ENCODE peak calls at places on chromosomes 11 and 22, in ten cellular contexts. M, Y, I, W, L, E, T, D, S and K are unnamed samples.

GRCh38 chr11:113880966-113881365 is 5.6 kb upstream of the USP28 start:
- DNase-seq in M (no peak), Y (no peak), I (no peak), W (no peak), L (no peak), E (no peak), T (no peak), D (no peak), S (no peak), K (no peak)

GRCh38 chr11:72969894-72970335 is 155.7 kb downstream of the ATG16L2 start:
- DNase-seq in M (no peak), Y (no peak), I (peak), W (no peak), L (no peak), E (no peak), T (no peak), D (no peak), S (no peak), K (no peak)

GRCh38 chr11:47078751-47079524 is 97.7 kb downstream of the ARFGAP2 start:
- DNase-seq in M (no peak), Y (no peak), I (no peak), W (no peak), L (no peak), E (no peak), T (no peak), D (no peak), S (no peak), K (no peak)

GRCh38 chr11:27963370-27963769 is 144.6 kb downstream of the KIF18A start:
- DNase-seq in M (no peak), Y (no peak), I (no peak), W (no peak), L (no peak), E (no peak), T (no peak), D (no peak), S (no peak), K (no peak)

GRCh38 chr22:48851933-48852549 is 975.6 kb downstream of the BRD1 start:
- DNase-seq in M (no peak), Y (peak), I (no peak), W (no peak), L (no peak), E (no peak), T (no peak), D (peak), S (peak), K (no peak)

GRCh38 chr11:85464283-85464682 is 162.9 kb downstream of the DLG2 start:
- DNase-seq in M (no peak), Y (no peak), I (no peak), W (no peak), L (no peak), E (no peak), T (no peak), D (no peak), S (no peak), K (no peak)

GRCh38 chr11:24233041-24233440 is 263.8 kb upstream of the LUZP2 start:
- DNase-seq in M (no peak), Y (no peak), I (no peak), W (no peak), L (no peak), E (no peak), T (no peak), D (no peak), S (no peak), K (no peak)

GRCh38 chr11:1049431-1049891 is 12.9 kb upstream of the MUC6 start:
- DNase-seq in M (no peak), Y (peak), I (no peak), W (no peak), L (no peak), E (no peak), T (peak), D (no peak), S (peak), K (no peak)

GRCh38 chr11:65110354-65110861 is 1.3 kb upstream of the TM7SF2 start:
- DNase-seq in M (peak), Y (peak), I (no peak), W (peak), L (peak), E (peak), T (peak), D (peak), S (peak), K (peak)

GRCh38 chr11:73152861-73153483 is 10.9 kb upstream of the FCHSD2 start:
- DNase-seq in M (no peak), Y (peak), I (peak), W (peak), L (no peak), E (peak), T (no peak), D (no peak), S (peak), K (no peak)

GRCh38 chr11:114256898-114257286 is 39.3 kb upstream of the NNMT start:
- DNase-seq in M (no peak), Y (peak), I (no peak), W (no peak), L (no peak), E (no peak), T (peak), D (no peak), S (no peak), K (no peak)

GRCh38 chr11:16775604-16776283 is 37.3 kb downstream of the C11orf58 start:
- DNase-seq in M (no peak), Y (no peak), I (no peak), W (no peak), L (no peak), E (no peak), T (no peak), D (no peak), S (no peak), K (no peak)

GRCh38 chr11:22666700-22667439 is 459 bp downstream of the GAS2 start:
- DNase-seq in M (peak), Y (no peak), I (no peak), W (peak), L (peak), E (no peak), T (peak), D (no peak), S (peak), K (no peak)

GRCh38 chr22:49325531-49326395 is 501.9 kb downstream of the BRD1 start:
- DNase-seq in M (peak), Y (peak), I (no peak), W (no peak), L (no peak), E (no peak), T (peak), D (no peak), S (peak), K (no peak)

GRCh38 chr11:88103337-88104206 is 71.7 kb downstream of the RAB38 start:
- DNase-seq in M (peak), Y (no peak), I (peak), W (peak), L (peak), E (peak), T (no peak), D (no peak), S (no peak), K (peak)

GRCh38 chr11:17601206-17602075 is 54.4 kb downstream of the OTOG start:
- DNase-seq in M (no peak), Y (peak), I (no peak), W (no peak), L (no peak), E (no peak), T (no peak), D (no peak), S (peak), K (no peak)

GRCh38 chr11:65854161-65854592 is 3.8 kb downstream of the CFL1 start:
- DNase-seq in M (no peak), Y (peak), I (no peak), W (peak), L (peak), E (no peak), T (no peak), D (no peak), S (no peak), K (no peak)

GRCh38 chr11:1084561-1085439 is 10.1 kb downstream of the MUC2 start:
- DNase-seq in M (no peak), Y (peak), I (no peak), W (no peak), L (no peak), E (no peak), T (peak), D (no peak), S (peak), K (no peak)

GRCh38 chr22:42962295-42963230 is 52.4 kb downstream of the PACSIN2 start:
- DNase-seq in M (no peak), Y (no peak), I (no peak), W (peak), L (no peak), E (no peak), T (no peak), D (peak), S (no peak), K (peak)

GRCh38 chr11:70364198-70364597 is 34.1 kb upstream of the CTTN start:
- DNase-seq in M (no peak), Y (no peak), I (no peak), W (no peak), L (no peak), E (no peak), T (no peak), D (no peak), S (no peak), K (no peak)

GRCh38 chr11:17446482-17446881 is 30.2 kb downstream of the ABCC8 start:
- DNase-seq in M (no peak), Y (no peak), I (no peak), W (no peak), L (no peak), E (no peak), T (no peak), D (no peak), S (no peak), K (no peak)

GRCh38 chr22:50437511-50438304 is 37.1 kb downstream of the SBF1 start:
- DNase-seq in M (no peak), Y (no peak), I (no peak), W (no peak), L (peak), E (no peak), T (peak), D (no peak), S (no peak), K (no peak)

GRCh38 chr22:49991907-49992533 is 20.5 kb downstream of the IL17REL start:
- DNase-seq in M (no peak), Y (no peak), I (no peak), W (no peak), L (peak), E (no peak), T (no peak), D (no peak), S (no peak), K (no peak)

GRCh38 chr11:133078591-133079179 is 453.6 kb downstream of the OPCML start:
- DNase-seq in M (peak), Y (no peak), I (no peak), W (peak), L (peak), E (no peak), T (no peak), D (peak), S (no peak), K (peak)

GRCh38 chr11:88115828-88116410 is 59.3 kb downstream of the RAB38 start:
- DNase-seq in M (no peak), Y (no peak), I (no peak), W (no peak), L (no peak), E (no peak), T (no peak), D (no peak), S (no peak), K (no peak)

GRCh38 chr11:61683961-61684869 is 4.0 kb downstream of the DAGLA start:
- DNase-seq in M (no peak), Y (no peak), I (no peak), W (no peak), L (no peak), E (no peak), T (peak), D (no peak), S (no peak), K (no peak)

GRCh38 chr11:61480936-61481335 is 27.6 kb upstream of the LRRC10B start:
- DNase-seq in M (peak), Y (no peak), I (no peak), W (peak), L (peak), E (no peak), T (no peak), D (no peak), S (no peak), K (no peak)

GRCh38 chr22:32535531-32536190 is 61.0 kb downstream of the FBXO7 start:
- DNase-seq in M (no peak), Y (no peak), I (no peak), W (no peak), L (no peak), E (no peak), T (no peak), D (no peak), S (no peak), K (no peak)

GRCh38 chr11:126189109-126189929 is 22.1 kb downstream of the RPUSD4 start:
- DNase-seq in M (no peak), Y (no peak), I (peak), W (peak), L (no peak), E (peak), T (no peak), D (no peak), S (peak), K (no peak)

DNA sequence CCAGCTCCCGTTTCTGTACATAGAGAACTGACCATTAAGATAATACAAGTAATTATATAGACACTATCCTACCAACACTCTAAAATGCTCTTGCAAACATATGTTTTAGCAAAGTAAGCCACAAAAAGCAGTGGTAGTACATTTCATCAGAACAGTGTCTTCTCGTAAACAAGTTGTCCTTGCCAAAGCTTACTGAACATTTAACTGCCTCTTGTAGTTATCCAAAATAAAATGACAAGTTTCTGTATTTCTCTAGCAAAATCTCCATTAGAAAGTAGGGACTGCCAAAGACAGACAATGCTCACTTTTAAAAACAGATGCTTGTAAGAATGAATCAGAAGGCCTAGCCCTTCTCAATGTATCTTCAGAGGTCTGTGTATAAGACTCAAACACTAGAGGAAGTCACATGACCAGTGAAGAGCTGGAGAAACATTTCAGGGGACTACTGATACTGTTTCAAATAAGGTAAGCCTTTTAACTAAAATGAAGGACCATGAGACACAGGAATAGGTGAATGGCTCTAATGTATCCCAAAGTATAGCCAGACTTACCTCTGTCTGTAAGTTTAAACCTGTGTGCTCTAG is 7.8 kb upstream of the ZC3H12C start:
- DNase-seq in M (no peak), Y (no peak), I (no peak), W (no peak), L (no peak), E (no peak), T (no peak), D (no peak), S (no peak), K (no peak)
- TF ChIP-seq POLR2AphosphoS5 in M (no peak), Y (no peak), I (no peak), W (no peak), L (no peak), E (no peak), T (no peak), D (no peak), S (no peak), K (no peak)

DNA sequence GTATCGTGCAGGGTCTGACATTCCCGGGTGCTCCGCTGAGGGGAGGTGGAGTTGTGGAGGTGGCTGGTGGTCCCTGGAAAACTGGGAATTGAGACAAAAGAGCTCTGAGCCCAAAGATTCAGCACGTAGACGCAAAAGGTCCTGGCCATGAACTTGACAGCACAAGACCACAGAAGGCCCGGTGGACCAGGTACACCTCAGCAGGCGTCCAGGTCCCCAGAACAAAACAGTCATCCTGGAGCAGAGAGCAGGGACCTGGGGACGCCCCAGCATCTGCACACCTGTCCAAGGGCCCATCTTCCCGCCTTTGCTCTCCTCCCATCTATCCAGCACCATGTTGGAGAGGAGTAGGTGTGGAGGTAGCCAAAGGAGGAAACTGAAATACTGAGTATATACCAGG is 13.8 kb upstream of the MB start:
- DNase-seq in M (no peak), Y (peak), I (no peak), W (no peak), L (no peak), E (no peak), T (no peak), D (peak), S (peak), K (no peak)
- TF ChIP-seq POLR2AphosphoS5 in M (no peak), Y (no peak), I (no peak), W (no peak), L (no peak), E (no peak), T (no peak), D (no peak), S (no peak), K (no peak)

GRCh38 chr11:31981457-31981856 is 109.4 kb upstream of the RCN1 start:
- DNase-seq in M (no peak), Y (no peak), I (no peak), W (no peak), L (no peak), E (no peak), T (no peak), D (no peak), S (no peak), K (no peak)
- TF ChIP-seq POLR2AphosphoS5 in M (no peak), Y (no peak), I (no peak), W (no peak), L (no peak), E (no peak), T (no peak), D (no peak), S (no peak), K (no peak)

DNA sequence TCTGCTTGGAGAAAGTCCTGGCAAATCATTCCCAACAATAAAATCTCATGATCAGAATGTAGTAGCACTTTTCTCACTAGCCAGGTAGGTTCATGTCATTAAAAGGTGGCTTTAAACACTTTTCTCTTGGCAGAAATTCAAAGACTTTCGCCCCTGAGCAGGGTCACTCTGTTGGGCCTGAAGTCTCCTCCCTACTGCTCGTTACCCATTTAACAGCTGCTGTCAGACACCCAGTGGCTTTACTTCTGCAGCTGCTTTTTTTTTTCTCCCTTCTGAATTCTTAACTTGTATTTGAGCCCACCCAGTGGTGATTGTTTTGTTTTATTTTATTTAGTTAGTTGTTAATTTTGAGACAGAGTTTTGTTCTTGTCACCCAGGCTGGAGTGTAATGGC is 25.0 kb downstream of the ARHGAP8 start:
- DNase-seq in M (no peak), Y (no peak), I (no peak), W (peak), L (no peak), E (no peak), T (no peak), D (no peak), S (no peak), K (no peak)
- TF ChIP-seq POLR2AphosphoS5 in M (no peak), Y (no peak), I (no peak), W (no peak), L (no peak), E (no peak), T (no peak), D (no peak), S (no peak), K (no peak)

GRCh38 chr22:17563936-17564391 is 666 bp downstream of the SLC25A18 start:
- DNase-seq in M (no peak), Y (peak), I (no peak), W (peak), L (no peak), E (no peak), T (no peak), D (no peak), S (no peak), K (no peak)

GRCh38 chr22:17559188-17559587 is 4.1 kb upstream of the SLC25A18 start:
- DNase-seq in M (no peak), Y (no peak), I (no peak), W (no peak), L (no peak), E (no peak), T (no peak), D (no peak), S (peak), K (no peak)

GRCh38 chr22:17565986-17566687 is 2.8 kb downstream of the SLC25A18 start:
- DNase-seq in M (no peak), Y (no peak), I (no peak), W (no peak), L (no peak), E (no peak), T (no peak), D (no peak), S (no peak), K (no peak)

GRCh38 chr22:17566776-17567175 is 3.5 kb downstream of the SLC25A18 start:
- DNase-seq in M (no peak), Y (no peak), I (no peak), W (no peak), L (no peak), E (no peak), T (no peak), D (no peak), S (no peak), K (no peak)

DNA sequence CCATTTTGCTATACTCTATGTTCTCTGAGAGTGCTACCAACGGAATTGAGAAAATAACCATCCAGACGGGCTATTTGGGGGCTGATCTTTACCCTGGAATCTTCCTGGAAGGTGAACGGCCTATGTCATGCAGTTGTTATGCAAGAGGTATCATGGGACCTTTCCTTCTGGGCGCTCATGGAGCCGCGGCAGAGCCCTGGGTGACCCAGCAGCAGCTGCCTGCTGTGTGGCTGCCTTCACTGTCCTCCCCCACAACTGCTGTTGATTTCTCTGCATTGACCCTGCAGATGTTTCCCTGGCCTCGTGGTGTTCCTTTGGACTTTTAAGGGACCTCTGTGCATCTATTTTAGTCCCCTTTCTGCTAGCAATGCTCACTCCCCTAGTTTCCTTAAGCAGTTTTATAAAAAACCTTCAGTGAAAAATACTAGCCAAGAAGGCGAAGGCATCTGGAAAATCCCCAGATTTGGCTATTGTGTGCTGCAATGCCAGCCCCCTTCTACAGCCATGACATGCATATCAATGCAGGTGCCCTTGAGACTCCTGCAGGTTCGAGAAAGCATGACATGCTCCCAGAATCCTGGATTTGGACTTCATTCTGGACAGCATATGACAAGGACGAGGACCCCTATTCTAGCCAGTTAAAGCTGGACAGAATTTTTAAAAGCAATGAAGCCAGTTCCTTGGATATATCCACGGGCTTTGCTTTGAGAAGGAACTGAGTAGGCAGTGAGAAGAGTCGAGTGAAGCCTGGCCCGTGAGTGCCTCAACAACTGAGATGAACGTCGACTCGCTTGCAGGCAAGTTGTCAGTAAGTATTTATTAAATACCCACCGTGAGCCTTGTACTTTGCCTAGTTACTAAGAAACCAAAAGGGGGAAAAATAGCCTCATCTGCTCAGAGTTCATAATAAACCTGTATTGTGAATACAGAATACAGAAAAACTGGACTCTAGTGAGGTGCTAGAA is at the start of gene SLC25A18:
- DNase-seq in M (peak), Y (peak), I (no peak), W (peak), L (no peak), E (no peak), T (no peak), D (no peak), S (peak), K (no peak)
- TF ChIP-seq POLR2AphosphoS5 in M (peak), Y (peak), I (no peak), W (peak), L (no peak), E (no peak), T (peak), D (no peak), S (peak), K (no peak)

GRCh38 chr11:118996926-118997626 is 862 bp upstream of the CENATAC start:
- DNase-seq in M (no peak), Y (no peak), I (peak), W (no peak), L (peak), E (no peak), T (no peak), D (no peak), S (peak), K (peak)

GRCh38 chr11:119000906-119001305 is 3.0 kb downstream of the CENATAC start:
- DNase-seq in M (no peak), Y (no peak), I (no peak), W (no peak), L (no peak), E (no peak), T (no peak), D (no peak), S (no peak), K (no peak)

GRCh38 chr11:118998822-118999221 is 884 bp downstream of the CENATAC start:
- DNase-seq in M (no peak), Y (no peak), I (no peak), W (no peak), L (no peak), E (no peak), T (no peak), D (no peak), S (no peak), K (no peak)

GRCh38 chr11:118997627-118998387 is at the start of gene CENATAC:
- DNase-seq in M (peak), Y (peak), I (peak), W (peak), L (peak), E (peak), T (peak), D (peak), S (peak), K (peak)

GRCh38 chr11:118998388-118998717 is 415 bp downstream of the CENATAC start:
- DNase-seq in M (no peak), Y (no peak), I (no peak), W (peak), L (no peak), E (no peak), T (no peak), D (no peak), S (no peak), K (no peak)
- TF ChIP-seq POLR2AphosphoS5 in M (no peak), Y (no peak), I (no peak), W (no peak), L (no peak), E (no peak), T (no peak), D (no peak), S (no peak), K (no peak)